ENCODE peak calls at places on chromosome 2, in nine cellular contexts. V is lower lobe of right lung, Z is A549, K is tibial nerve, X is foreskin fibroblast, B is ovary, S is neural crest cell, N is endothelial cell, O is upper lobe of right lung. T is an unnamed sample.

GRCh38 chr2:73163522-73164367 is 38.6 kb upstream of the NOTO start:
- DNase-seq in V (peak), Z (peak), K (peak), X (peak), B (peak), S (peak), N (peak), O (peak), T (no peak)

GRCh38 chr2:119760237-119760807 is 600 bp downstream of the PTPN4 start:
- DNase-seq in V (peak), Z (no peak), K (no peak), X (no peak), B (no peak), S (no peak), N (no peak), O (no peak), T (no peak)

GRCh38 chr2:46878886-46879285 is 36.7 kb downstream of the MCFD2 start:
- DNase-seq in V (no peak), Z (peak), K (no peak), X (no peak), B (no peak), S (peak), N (no peak), O (no peak), T (peak)

GRCh38 chr2:96505231-96505889 is at the start of gene NEURL3:
- DNase-seq in V (no peak), Z (peak), K (no peak), X (peak), B (no peak), S (no peak), N (no peak), O (no peak), T (peak)

GRCh38 chr2:172985139-172985874 is 90.3 kb upstream of the MAP3K20 start:
- DNase-seq in V (peak), Z (peak), K (no peak), X (no peak), B (no peak), S (no peak), N (no peak), O (peak), T (peak)

GRCh38 chr2:387980-388421 is 100.1 kb upstream of the ALKAL2 start:
- DNase-seq in V (no peak), Z (no peak), K (no peak), X (no peak), B (no peak), S (no peak), N (no peak), O (no peak), T (no peak)

GRCh38 chr2:169528271-169528701 is 18.8 kb downstream of the KLHL41 start:
- DNase-seq in V (peak), Z (peak), K (peak), X (peak), B (peak), S (peak), N (peak), O (no peak), T (no peak)

GRCh38 chr2:231222318-231223000 is 24.0 kb downstream of the ARMC9 start:
- DNase-seq in V (no peak), Z (no peak), K (no peak), X (peak), B (no peak), S (no peak), N (no peak), O (no peak), T (no peak)

GRCh38 chr2:3447789-3448317 is 68.4 kb downstream of the TRAPPC12 start:
- DNase-seq in V (no peak), Z (no peak), K (no peak), X (no peak), B (no peak), S (no peak), N (peak), O (no peak), T (no peak)

GRCh38 chr2:96977631-96978195 is 8.7 kb downstream of the FAM178B start:
- DNase-seq in V (no peak), Z (peak), K (no peak), X (peak), B (no peak), S (peak), N (no peak), O (no peak), T (no peak)

GRCh38 chr2:64979744-64980143 is 9.5 kb upstream of the SLC1A4 start:
- DNase-seq in V (no peak), Z (no peak), K (no peak), X (no peak), B (no peak), S (no peak), N (no peak), O (no peak), T (no peak)

GRCh38 chr2:173747037-173747436 is 218.1 kb downstream of the SP3 start:
- DNase-seq in V (no peak), Z (no peak), K (no peak), X (no peak), B (no peak), S (no peak), N (no peak), O (no peak), T (no peak)

GRCh38 chr2:285506-285905 is 2.4 kb downstream of the ALKAL2 start:
- DNase-seq in V (no peak), Z (no peak), K (no peak), X (peak), B (no peak), S (no peak), N (no peak), O (no peak), T (no peak)

GRCh38 chr2:170498559-170498958 is 216.6 kb upstream of the SP5 start:
- DNase-seq in V (no peak), Z (no peak), K (no peak), X (no peak), B (no peak), S (no peak), N (no peak), O (no peak), T (no peak)

GRCh38 chr2:236047176-236047575 is 121.0 kb downstream of the GBX2 start:
- DNase-seq in V (no peak), Z (no peak), K (no peak), X (no peak), B (no peak), S (no peak), N (no peak), O (no peak), T (no peak)

GRCh38 chr2:74384051-74384450 is 3.9 kb upstream of the DCTN1 start:
- DNase-seq in V (no peak), Z (no peak), K (no peak), X (no peak), B (no peak), S (no peak), N (no peak), O (no peak), T (no peak)

GRCh38 chr2:26692814-26693286 is 328 bp downstream of the KCNK3 start:
- DNase-seq in V (no peak), Z (peak), K (no peak), X (peak), B (no peak), S (no peak), N (peak), O (no peak), T (peak)

GRCh38 chr2:2846379-2847130 is 515.5 kb upstream of the MYT1L start:
- DNase-seq in V (no peak), Z (no peak), K (no peak), X (no peak), B (no peak), S (no peak), N (no peak), O (peak), T (peak)

GRCh38 chr2:218898109-218898878 is 17.6 kb downstream of the WNT10A start:
- DNase-seq in V (peak), Z (peak), K (peak), X (peak), B (peak), S (peak), N (peak), O (peak), T (peak)

GRCh38 chr2:217911283-217911965 is 91.4 kb downstream of the TNS1 start:
- DNase-seq in V (no peak), Z (no peak), K (no peak), X (no peak), B (no peak), S (no peak), N (no peak), O (no peak), T (no peak)

GRCh38 chr2:118431188-118431562 is 342.9 kb downstream of the INSIG2 start:
- DNase-seq in V (no peak), Z (peak), K (no peak), X (peak), B (no peak), S (no peak), N (no peak), O (no peak), T (no peak)

GRCh38 chr2:175251425-175252041 is 70.0 kb upstream of the ATP5MC3 start:
- DNase-seq in V (no peak), Z (peak), K (peak), X (peak), B (no peak), S (peak), N (peak), O (no peak), T (no peak)

GRCh38 chr2:71003396-71003795 is 8.7 kb upstream of the TEX261 start:
- DNase-seq in V (no peak), Z (no peak), K (no peak), X (no peak), B (no peak), S (no peak), N (no peak), O (no peak), T (no peak)

GRCh38 chr2:71000780-71001591 is 6.3 kb upstream of the TEX261 start:
- DNase-seq in V (peak), Z (peak), K (peak), X (peak), B (peak), S (peak), N (peak), O (peak), T (peak)

GRCh38 chr2:70999362-70999761 is 4.7 kb upstream of the TEX261 start:
- DNase-seq in V (no peak), Z (no peak), K (no peak), X (no peak), B (no peak), S (no peak), N (no peak), O (peak), T (no peak)

GRCh38 chr2:71004356-71004755 is 9.7 kb upstream of the TEX261 start:
- DNase-seq in V (no peak), Z (no peak), K (no peak), X (no peak), B (no peak), S (no peak), N (no peak), O (peak), T (no peak)

GRCh38 chr2:71001592-71002570 is 7.2 kb upstream of the TEX261 start:
- DNase-seq in V (no peak), Z (no peak), K (no peak), X (no peak), B (no peak), S (peak), N (no peak), O (peak), T (no peak)
- TF ChIP-seq CTCF in V (no peak), Z (no peak), K (no peak), X (no peak), B (no peak), S (no peak), N (no peak), O (no peak), T (no peak)

GRCh38 chr2:209577376-209578357 is 153.8 kb downstream of the MAP2 start:
- DNase-seq in V (no peak), Z (peak), K (no peak), X (no peak), B (no peak), S (no peak), N (no peak), O (no peak), T (no peak)
- TF ChIP-seq CTCF in V (peak), Z (peak), K (peak), X (peak), B (no peak), S (peak), N (peak), O (peak), T (no peak)

DNA sequence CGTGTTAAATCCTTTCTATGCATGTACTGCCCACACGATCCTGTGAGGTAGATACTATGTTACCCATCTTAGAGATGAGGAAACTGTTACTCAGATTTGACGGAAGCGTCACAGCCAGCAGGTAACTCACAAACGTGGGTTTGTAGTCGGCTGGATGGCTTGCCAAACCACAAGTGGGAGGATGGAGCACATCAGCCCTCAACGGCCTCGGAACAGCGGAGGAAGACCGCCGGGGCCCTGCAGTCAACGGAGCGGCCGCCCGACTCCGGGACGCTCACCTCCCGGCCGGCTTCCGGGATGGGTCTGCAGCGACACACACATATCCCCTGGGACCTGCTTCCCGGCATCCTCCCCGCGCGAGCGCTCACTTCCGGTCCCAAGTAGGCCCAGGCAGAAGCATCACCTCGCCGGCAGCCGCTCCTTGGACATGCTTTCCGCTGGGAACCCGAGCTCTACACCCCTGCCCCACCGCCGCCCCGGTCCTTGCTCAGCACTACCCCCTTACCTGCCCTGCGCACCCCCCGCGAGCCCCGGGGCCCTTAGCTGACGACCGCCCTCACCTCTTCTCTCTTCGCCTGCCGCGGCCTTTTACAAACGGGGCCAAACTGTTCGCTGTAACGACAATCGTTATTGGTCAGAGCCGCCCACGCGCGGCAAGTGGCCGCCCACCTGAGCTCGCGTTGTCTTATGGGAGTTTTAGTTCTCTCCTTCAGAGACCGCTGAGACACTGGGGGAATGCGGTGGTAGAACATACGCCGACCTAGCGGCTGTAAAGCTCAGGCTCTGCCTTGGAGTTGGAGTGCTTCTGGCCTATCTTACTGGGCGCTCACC is at the start of gene C2orf42:
- DNase-seq in V (peak), Z (peak), K (peak), X (peak), B (peak), S (peak), N (peak), O (peak), T (peak)
- TF ChIP-seq CTCF in V (peak), Z (no peak), K (no peak), X (no peak), B (peak), S (peak), N (no peak), O (peak), T (no peak)

DNA sequence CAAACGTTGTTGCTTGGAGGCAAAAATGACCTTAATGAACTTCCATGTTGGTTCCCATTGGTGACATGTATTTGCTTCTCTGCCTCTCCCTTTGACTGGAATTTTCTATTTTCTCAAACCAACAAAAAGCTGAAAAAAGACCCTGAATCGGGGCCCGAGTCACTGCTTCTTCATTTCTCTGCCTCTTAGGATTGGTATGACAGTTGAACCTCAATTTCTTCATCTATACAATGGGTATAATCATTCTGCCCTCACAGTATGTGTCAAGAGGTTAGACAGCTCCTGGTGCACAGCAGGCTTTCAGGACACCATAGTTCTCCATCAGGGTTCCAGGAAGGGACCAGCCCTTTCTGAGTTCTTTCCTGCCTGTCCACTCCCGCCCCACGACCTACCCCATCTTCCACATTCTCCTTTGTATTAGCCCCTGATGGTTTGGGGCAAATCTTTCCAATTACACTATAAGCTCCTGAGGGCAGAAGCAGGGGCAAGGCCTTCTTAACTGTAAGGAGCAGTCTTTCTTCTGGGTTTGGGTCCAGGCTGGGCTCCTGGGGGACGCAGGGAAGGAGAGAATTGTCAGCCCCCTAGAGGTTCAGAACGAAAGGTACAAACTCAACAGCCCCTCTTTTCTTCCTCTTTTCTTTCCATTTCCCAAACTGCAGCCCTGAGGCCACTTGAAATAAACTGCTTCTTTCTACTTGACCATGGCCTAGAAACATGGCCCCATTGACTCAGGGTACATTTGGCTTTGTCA is 6.3 kb upstream of the PKDCC start:
- DNase-seq in V (no peak), Z (no peak), K (no peak), X (no peak), B (no peak), S (no peak), N (no peak), O (no peak), T (no peak)
- TF ChIP-seq CTCF in V (no peak), Z (no peak), K (no peak), X (no peak), B (no peak), S (no peak), N (no peak), O (no peak), T (no peak)

DNA sequence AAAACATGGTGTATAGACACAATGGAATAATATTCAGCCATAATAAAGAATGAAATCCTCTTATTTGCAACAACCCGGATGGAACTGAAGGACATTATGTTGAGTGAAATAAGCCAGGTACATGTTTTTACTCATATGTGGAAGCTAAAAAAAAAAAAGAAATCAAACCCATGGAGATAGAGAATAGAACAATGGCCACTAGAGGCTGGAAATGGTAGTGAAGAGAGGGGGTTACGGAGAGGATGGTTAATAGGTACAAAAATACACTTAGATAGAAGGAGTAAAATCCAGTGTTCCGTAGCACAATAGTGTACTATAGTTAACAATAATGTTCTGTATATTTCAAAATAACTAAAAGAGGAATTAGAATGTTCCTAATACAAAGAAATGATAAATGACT is 12.8 kb upstream of the KIAA2012 start:
- DNase-seq in V (no peak), Z (no peak), K (no peak), X (no peak), B (no peak), S (no peak), N (no peak), O (no peak), T (no peak)
- TF ChIP-seq CTCF in V (no peak), Z (peak), K (no peak), X (no peak), B (no peak), S (peak), N (peak), O (peak), T (no peak)

GRCh38 chr2:240640939-240641338 is 15.7 kb downstream of the GPR35 start:
- DNase-seq in V (no peak), Z (peak), K (no peak), X (peak), B (no peak), S (peak), N (no peak), O (peak), T (peak)
- TF ChIP-seq CTCF in V (peak), Z (peak), K (no peak), X (peak), B (no peak), S (peak), N (no peak), O (peak), T (no peak)

GRCh38 chr2:112790305-112790704 is 6.0 kb upstream of the IL1A start:
- DNase-seq in V (no peak), Z (peak), K (no peak), X (no peak), B (no peak), S (no peak), N (no peak), O (no peak), T (no peak)
- TF ChIP-seq CTCF in V (no peak), Z (no peak), K (no peak), X (no peak), B (no peak), S (no peak), N (no peak), O (no peak), T (no peak)

GRCh38 chr2:135633582-135633981 is 102.3 kb downstream of the R3HDM1 start:
- DNase-seq in V (no peak), Z (no peak), K (no peak), X (no peak), B (no peak), S (no peak), N (no peak), O (no peak), T (no peak)
- TF ChIP-seq CTCF in V (no peak), Z (no peak), K (no peak), X (no peak), B (no peak), S (no peak), N (no peak), O (no peak), T (no peak)

GRCh38 chr2:23926289-23926749 is 604 bp downstream of the ATAD2B start:
- DNase-seq in V (peak), Z (no peak), K (peak), X (no peak), B (peak), S (peak), N (peak), O (no peak), T (peak)

GRCh38 chr2:23925702-23926288 is 1.1 kb downstream of the ATAD2B start:
- DNase-seq in V (no peak), Z (peak), K (peak), X (peak), B (peak), S (no peak), N (peak), O (no peak), T (peak)

GRCh38 chr2:23924589-23925359 is 2.1 kb downstream of the ATAD2B start:
- DNase-seq in V (no peak), Z (no peak), K (no peak), X (no peak), B (no peak), S (no peak), N (no peak), O (no peak), T (no peak)

DNA sequence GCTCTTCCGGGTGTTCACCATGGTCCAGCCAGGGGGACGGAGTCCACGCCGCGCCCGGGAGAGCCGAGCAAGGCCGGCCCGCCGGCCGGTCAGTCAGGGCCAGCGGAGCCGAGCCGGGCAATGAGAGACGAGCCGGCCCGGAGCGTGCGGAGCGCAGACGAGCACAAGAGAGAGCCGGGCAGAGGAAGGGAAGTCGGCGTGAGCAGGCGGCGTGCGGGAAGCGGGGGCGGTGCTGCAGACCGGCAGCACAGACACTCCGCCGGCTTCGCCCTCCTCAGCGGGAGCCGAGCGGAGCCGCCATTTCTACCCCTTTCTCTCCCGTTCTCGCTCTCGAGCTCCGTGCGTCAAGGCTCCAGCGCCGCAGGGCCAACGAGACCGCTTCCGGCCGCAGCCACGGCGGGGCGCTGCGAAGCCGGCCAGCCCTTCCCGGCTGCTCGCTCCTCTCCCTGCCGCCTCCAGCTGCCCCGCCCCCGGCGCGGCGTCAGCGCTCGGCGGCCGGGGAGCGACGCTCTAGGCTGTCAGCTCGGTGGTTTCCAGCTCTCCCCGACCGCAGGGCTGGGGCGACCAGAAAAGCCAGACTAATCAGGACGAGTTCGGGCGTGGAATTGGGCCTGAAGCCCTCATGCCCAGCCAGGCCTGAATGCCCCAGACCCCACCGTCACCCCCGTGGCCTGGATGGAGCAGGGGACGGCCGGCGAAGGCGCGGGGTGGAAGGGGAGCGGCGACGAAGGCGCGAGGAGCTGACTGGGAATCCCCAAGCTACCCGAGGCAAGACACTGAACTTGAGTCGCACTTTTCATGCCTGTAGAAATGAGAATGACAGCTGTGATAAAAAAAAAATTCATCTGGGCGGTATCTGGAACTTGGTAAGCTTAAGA is at the start of gene ATAD2B:
- DNase-seq in V (peak), Z (peak), K (peak), X (peak), B (peak), S (peak), N (peak), O (peak), T (peak)
- TF ChIP-seq CTCF in V (peak), Z (peak), K (peak), X (peak), B (peak), S (peak), N (peak), O (peak), T (peak)